ENCODE peak calls at places on chromosomes 11 and 22, in five cellular contexts. C, O, X, R and Y are unnamed samples.

GRCh38 chr22:41919357-41920224 is 4.7 kb upstream of the SHISA8 start:
- DNase-seq in C (peak; percentile 97), O (peak; percentile 17), X (peak; percentile 11), R (no peak), Y (no peak)

GRCh38 chr11:720642-721346 is 14.8 kb downstream of the EPS8L2 start:
- DNase-seq in C (peak; percentile 91), O (no peak), X (peak; percentile 29), R (no peak), Y (no peak)

GRCh38 chr11:118961189-118961588 is 5.1 kb downstream of the UPK2 start:
- DNase-seq in C (no peak), O (no peak), X (no peak), R (no peak), Y (no peak)

GRCh38 chr11:67022961-67023956 is at the start of gene SYT12:
- DNase-seq in C (peak; percentile 69), O (no peak), X (no peak), R (no peak), Y (no peak)

GRCh38 chr22:20243545-20244249 is 24.4 kb downstream of the RTN4R start:
- DNase-seq in C (peak; percentile 47), O (peak; percentile 55), X (peak; percentile 71), R (peak; percentile 38), Y (no peak)

GRCh38 chr11:88115828-88116410 is 59.3 kb downstream of the RAB38 start:
- DNase-seq in C (no peak), O (no peak), X (no peak), R (no peak), Y (no peak)

GRCh38 chr11:71228961-71229360 is 23.4 kb downstream of the SHANK2 start:
- DNase-seq in C (no peak), O (no peak), X (no peak), R (no peak), Y (no peak)

GRCh38 chr11:43988040-43988793 is 45.8 kb downstream of the C11orf96 start:
- DNase-seq in C (no peak), O (peak; percentile 62), X (peak; percentile 59), R (no peak), Y (no peak)

GRCh38 chr11:103420593-103420992 is 311.4 kb downstream of the DYNC2H1 start:
- DNase-seq in C (no peak), O (peak; percentile 86), X (peak; percentile 81), R (no peak), Y (no peak)

GRCh38 chr22:20267441-20268288 is 453 bp downstream of the RTN4R start:
- DNase-seq in C (peak; percentile 54), O (no peak), X (no peak), R (no peak), Y (no peak)

GRCh38 chr22:46201059-46201757 is 48.9 kb downstream of the CDPF1 start:
- DNase-seq in C (peak; percentile 75), O (no peak), X (no peak), R (no peak), Y (no peak)

GRCh38 chr22:30564045-30564765 is 10.3 kb downstream of the GAL3ST1 start:
- DNase-seq in C (no peak), O (no peak), X (no peak), R (no peak), Y (no peak)

GRCh38 chr11:106551744-106552671 is 466.3 kb downstream of the GUCY1A2 start:
- DNase-seq in C (no peak), O (no peak), X (no peak), R (no peak), Y (no peak)

GRCh38 chr11:7677071-7677470 is 3.8 kb upstream of the CYB5R2 start:
- DNase-seq in C (no peak), O (peak; percentile 63), X (peak; percentile 41), R (no peak), Y (no peak)

GRCh38 chr11:118342503-118343161 is at the start of gene CD3D:
- DNase-seq in C (peak; percentile 6), O (no peak), X (no peak), R (no peak), Y (no peak)

GRCh38 chr11:65307298-65308229 is 7.1 kb upstream of the CDC42EP2 start:
- DNase-seq in C (no peak), O (no peak), X (peak; percentile 31), R (no peak), Y (no peak)

GRCh38 chr22:49444781-49445180 is 382.9 kb downstream of the BRD1 start:
- DNase-seq in C (no peak), O (no peak), X (no peak), R (no peak), Y (no peak)

GRCh38 chr11:2414616-2415015 is 14.1 kb downstream of the TSSC4 start:
- DNase-seq in C (no peak), O (no peak), X (no peak), R (no peak), Y (no peak)

GRCh38 chr11:106242723-106243405 is 165.4 kb downstream of the AASDHPPT start:
- DNase-seq in C (no peak), O (peak; percentile 16), X (no peak), R (no peak), Y (no peak)

DNA sequence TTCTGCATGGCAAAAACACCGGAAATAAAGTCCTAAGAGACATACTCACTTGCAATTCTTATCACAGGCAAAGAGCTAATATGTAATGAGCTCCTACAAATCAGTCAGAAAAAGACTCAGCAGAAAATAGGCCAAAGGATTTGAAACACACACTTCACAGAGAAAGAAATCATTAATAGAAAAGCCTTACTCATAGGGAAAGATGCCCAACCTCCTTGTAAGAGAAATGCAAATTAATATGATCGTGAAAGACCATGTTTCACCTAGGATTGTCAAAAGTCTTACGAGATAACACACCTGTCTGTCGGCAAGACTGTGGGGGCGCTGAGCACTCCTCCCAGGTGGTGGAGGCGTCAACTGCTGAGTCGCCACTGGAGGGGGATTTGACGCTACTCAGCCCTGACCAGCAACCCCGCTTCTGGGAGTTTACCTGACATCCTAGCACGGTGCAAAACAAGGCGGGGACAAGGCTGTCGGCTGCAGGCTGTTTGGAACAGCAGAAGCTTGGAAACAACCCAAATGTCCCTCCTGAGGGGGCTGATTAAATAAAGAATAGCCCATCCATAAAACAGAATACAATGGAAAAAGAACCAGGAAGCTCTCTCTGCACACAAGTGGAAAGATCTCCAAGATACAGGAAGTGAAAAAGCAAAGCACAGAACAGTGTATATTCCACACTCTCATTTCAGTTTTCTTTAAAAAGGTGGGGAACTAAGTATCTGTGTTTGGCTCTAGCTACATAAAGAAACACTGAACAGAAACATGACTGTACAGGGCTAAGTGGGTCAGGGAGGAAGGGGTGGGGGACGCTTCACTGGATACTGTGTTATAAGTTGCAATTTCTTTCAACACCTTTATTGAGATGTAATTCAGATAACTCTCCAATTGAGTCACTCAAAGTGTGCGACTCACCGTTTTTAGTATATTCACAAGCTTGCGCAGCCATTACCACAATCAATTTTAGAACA is 11.5 kb downstream of the CSNK1E start:
- DNase-seq in C (peak; percentile 84), O (no peak), X (peak; percentile 54), R (no peak), Y (no peak)
- TF ChIP-seq CTCF in C (peak; percentile 58), O (no peak), X (no peak), R (no peak), Y (no peak)

DNA sequence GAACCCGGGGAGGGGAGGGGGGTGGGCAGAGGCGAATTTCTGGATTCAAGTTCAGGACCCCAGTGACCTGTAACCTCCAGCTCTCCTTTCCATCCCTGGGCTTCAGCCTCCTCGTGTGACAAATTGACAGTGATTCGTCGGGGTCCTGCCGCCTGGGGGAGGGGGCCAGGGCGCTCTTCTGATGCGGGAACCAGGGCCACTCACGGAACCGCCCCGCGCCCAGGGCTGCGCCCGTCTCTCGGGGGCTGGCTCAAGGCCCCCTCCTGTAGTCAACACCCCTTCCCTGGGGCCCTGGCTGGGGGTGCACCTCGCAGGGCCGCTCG is 92.8 kb upstream of the ANO1 start:
- DNase-seq in C (peak; percentile 12), O (no peak), X (no peak), R (no peak), Y (no peak)
- H3K27ac ChIP-seq in C (no peak overlapping the region), O (no peak overlapping the region), X (peak overlapping the region; percentile 75), R (no peak overlapping the region), Y (peak overlapping the region; percentile 19)

GRCh38 chr22:44755418-44755817 is 3.0 kb downstream of the ARHGAP8 start:
- DNase-seq in C (no peak), O (no peak), X (no peak), R (no peak), Y (no peak)

GRCh38 chr22:44755000-44755399 is 2.6 kb downstream of the ARHGAP8 start:
- DNase-seq in C (no peak), O (no peak), X (no peak), R (no peak), Y (no peak)

GRCh38 chr22:44755956-44756361 is 3.6 kb downstream of the ARHGAP8 start:
- DNase-seq in C (peak; percentile 78), O (no peak), X (no peak), R (no peak), Y (no peak)

GRCh38 chr22:44752285-44753188 is at the start of gene ARHGAP8:
- DNase-seq in C (peak; percentile 85), O (no peak), X (no peak), R (no peak), Y (no peak)

DNA sequence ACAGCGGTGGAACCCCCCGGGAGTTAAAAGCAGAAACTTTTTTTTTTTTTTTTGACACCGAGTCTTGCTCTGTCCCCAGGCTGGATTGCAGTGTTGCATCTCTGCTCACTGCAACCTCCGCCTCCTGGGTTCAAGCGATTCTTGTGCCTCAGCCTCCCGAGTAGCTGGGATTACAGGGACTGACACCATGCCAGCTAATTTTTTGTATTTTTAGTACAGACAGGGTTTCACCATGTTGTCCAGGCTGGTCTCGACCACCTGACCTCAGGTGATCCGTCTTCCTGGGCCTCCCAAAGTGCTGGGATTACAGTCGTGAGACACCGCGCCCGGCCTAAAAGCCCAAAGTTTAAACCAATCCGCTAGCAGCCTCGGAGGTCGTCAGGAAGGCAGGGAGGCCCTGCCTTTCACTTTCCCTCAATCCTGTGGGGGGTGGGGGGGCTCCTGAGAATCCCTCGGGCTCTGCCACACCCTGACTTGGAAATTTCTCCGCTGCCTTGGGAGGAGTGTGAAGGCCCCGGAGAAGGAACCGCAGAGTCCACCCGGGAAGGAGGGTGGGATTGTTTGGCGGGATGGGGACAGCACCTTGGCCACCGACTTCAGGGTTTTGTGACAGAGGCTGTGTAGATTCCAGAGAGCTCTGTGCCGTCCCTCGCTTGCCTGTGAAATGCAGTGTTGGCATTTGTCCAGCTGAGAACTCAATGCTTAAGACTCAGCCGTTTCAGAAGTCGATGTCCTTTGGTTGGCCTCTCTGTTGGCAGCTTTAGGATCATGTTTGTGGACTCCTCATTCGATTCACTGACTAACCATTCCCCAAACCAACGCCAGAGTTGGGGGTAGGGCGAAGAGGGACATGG is 1.0 kb downstream of the ARHGAP8 start:
- DNase-seq in C (peak; percentile 54), O (peak; percentile 55), X (peak; percentile 81), R (no peak), Y (no peak)
- H3K4me3 ChIP-seq in C (peak overlapping the region; percentile 96), O (no peak overlapping the region), X (no peak overlapping the region), R (no peak overlapping the region), Y (no peak overlapping the region)

DNA sequence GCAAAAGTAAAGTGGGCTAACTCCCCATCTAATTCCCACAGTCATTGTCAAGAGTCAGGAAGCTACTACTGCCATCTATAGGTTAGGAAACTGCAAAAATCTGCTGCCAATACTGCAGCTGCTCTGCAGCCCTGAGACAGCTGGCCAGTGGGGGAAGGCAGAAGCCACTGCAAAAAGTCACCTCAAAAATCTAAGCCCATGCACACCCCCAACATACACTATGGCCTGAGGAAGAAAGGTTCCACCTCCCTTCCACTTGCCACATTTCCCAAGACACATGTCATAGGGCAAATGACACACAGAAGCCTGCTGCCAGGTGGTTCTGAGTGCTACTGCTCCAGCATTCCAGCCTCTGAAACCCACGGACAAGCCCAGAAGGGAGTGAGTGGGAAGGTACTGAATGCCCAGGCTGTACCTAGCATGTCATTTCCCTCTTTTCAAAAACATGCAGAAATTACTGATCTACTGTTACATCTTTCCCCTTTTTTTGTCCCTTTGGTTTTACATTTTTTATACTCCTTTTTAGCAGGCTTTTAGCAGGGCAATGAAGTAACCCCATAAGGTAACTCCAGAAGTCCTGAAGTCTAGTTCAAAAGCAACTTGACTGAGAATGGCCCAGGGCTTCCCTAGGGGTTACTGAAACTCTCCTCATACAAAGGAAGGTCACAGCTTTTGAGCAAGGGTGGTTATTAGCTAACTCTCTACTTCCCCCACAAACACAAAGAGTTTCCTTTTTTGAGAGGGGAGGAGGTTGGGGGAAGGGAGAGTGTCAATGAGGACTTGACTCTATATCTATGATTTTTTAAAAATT is 36.8 kb downstream of the DGCR2 start:
- DNase-seq in C (peak; percentile 37), O (peak; percentile 25), X (peak; percentile 52), R (no peak), Y (no peak)
- TF ChIP-seq CTCF in C (peak; percentile 48), O (peak; percentile 66), X (peak; percentile 49), R (peak; percentile 64), Y (no peak)